ENCODE peak calls at places on chromosomes 2 and 18, in four cellular contexts. A is tibial nerve, V is stomach, K is H1. W is an unnamed sample. For H3K27me3, the result is how much of the 10 kb centered on the place peaks cover.

GRCh38 chr2:95297088-95297487 is at the start of gene KCNIP3:
- DNase-seq in V (peak), A (no peak), K (no peak), W (no peak)

GRCh38 chr2:159715451-159715850 is 3.1 kb downstream of the MARCHF7 start:
- DNase-seq in V (no peak), K (no peak), A (no peak), W (no peak)

GRCh38 chr2:8728305-8729015 is 46.6 kb downstream of the ID2 start:
- DNase-seq in K (no peak), V (no peak), A (no peak), W (no peak)

GRCh38 chr2:231884438-231885140 is 41.6 kb downstream of the NPPC start:
- DNase-seq in K (no peak), A (no peak), V (no peak), W (no peak)

GRCh38 chr2:112474844-112475486 is 7.0 kb upstream of the TTL start:
- DNase-seq in V (no peak), A (no peak), K (no peak), W (no peak)

GRCh38 chr18:48419268-48420022 is 10.3 kb upstream of the ZBTB7C start:
- DNase-seq in A (no peak), K (no peak), V (no peak), W (no peak)

GRCh38 chr18:62721837-62722795 is 6.8 kb downstream of the PHLPP1 start:
- DNase-seq in V (no peak), K (no peak), A (no peak), W (no peak)

GRCh38 chr2:17106418-17106817 is 411.8 kb downstream of the RAD51AP2 start:
- DNase-seq in V (no peak), A (no peak), K (no peak), W (no peak)

GRCh38 chr2:68743531-68743930 is 8.9 kb downstream of the ARHGAP25 start:
- DNase-seq in V (no peak), A (no peak), K (no peak), W (no peak)

DNA sequence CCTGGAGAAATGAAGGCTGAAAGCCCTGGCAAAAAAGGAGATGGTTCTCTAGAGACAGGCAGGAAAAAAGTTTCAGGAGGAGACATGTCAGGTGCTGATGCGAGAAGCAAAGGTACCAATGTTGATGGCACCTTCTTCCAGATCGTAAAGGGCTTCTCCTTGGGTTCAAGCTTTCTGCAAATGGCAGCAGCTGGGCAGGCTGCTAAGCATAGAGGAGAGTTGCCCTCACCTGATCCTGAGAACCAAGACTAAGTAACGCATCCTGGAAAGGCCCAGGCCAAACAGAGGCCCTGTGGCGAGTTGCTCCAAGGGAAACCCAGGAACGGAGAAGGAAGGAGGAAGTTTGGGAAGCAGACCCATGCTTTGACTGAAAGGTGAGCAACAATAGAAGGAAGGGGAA is 23.6 kb upstream of the AFTPH start:
- DNase-seq in A (no peak), K (no peak), V (no peak), W (no peak)
- H3K27me3 ChIP-seq in A (under half), K (under half), V (under half), W (under half)

GRCh38 chr18:47151457-47151856 is 1.2 kb upstream of the HDHD2 start:
- DNase-seq in K (no peak), A (no peak), V (no peak), W (no peak)

GRCh38 chr18:47149457-47150028 is 757 bp downstream of the HDHD2 start:
- DNase-seq in V (no peak), A (no peak), K (no peak), W (no peak)

GRCh38 chr18:47150824-47151366 is 595 bp upstream of the HDHD2 start:
- DNase-seq in K (no peak), V (no peak), A (no peak), W (no peak)

GRCh38 chr18:47150029-47150823 is at the start of gene HDHD2:
- DNase-seq in K (peak), V (peak), A (peak), W (peak)
- TF ChIP-seq EP300 in K (no peak), V (no peak), A (no peak), W (no peak)

DNA sequence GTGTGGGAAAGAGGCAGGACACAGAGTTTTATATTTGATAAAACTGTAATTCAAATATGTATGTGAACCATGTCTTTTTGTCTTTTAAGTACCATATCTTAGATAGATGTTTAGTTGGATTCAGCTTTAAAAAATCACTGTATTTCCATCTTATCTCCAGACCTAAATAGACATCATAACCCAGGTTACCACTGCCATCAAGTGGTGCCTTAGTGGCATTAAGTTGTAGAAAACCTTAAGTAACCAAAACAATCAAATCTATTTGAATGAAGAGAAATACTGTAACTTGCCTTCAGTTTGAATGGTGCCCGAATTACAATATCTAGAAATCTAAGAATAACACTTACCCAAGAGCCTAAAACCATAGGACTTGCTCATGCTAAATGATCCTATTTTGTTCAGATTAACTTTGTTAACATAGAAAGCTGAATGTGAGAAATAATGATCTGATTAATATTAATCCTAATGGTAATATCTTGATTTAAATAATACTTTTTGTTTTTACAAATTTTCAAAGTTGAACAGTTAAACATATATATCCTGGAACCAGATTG is 92.5 kb upstream of the MAP2 start:
- DNase-seq in K (no peak), V (no peak), A (no peak), W (no peak)
- TF ChIP-seq CTCF in K (peak), V (no peak), A (no peak), W (peak)

GRCh38 chr2:15701991-15702390 is 110.3 kb downstream of the DDX1 start:
- DNase-seq in K (no peak), A (no peak), V (no peak), W (no peak)
- H3K27me3 ChIP-seq in K (under half), A (under half), V (under half), W (under half)

DNA sequence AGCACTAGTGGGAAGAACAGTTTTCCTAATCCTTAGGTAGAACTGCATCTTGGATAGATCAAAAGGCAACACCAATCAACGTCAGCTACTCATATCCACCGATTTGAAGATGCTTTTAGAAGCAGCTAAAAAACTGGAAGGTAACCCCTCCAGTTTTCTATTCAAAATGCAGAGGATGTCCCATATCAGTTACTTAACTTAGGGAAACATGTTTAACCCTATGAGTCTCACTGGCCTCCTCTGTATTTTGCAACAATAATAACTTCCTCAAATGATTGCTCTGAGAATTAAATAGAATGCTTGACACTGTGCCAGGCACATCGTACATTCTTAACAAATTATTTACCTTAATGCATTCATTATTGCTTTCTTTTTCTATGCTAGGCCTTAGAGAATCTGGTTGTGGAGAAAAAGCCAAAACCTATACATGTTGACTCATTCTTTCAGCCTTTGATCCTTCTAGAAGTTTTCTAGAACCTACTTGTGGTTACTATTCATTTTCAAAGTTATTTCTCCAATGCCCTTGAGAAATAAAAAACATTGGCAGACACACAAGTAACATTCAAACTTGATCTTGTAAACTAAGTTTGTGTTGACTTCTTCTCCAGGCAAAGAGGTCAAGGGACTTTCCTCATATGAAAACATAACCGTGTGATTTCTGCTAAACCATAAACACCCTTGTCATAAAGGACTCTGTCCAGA is 4.7 kb downstream of the DOCK10 start:
- DNase-seq in V (no peak), K (no peak), A (no peak), W (no peak)
- TF ChIP-seq EP300 in V (no peak), K (no peak), A (no peak), W (no peak)

GRCh38 chr18:60935046-60935445 is 398.2 kb upstream of the CDH20 start:
- DNase-seq in A (no peak), K (no peak), V (no peak), W (no peak)

DNA sequence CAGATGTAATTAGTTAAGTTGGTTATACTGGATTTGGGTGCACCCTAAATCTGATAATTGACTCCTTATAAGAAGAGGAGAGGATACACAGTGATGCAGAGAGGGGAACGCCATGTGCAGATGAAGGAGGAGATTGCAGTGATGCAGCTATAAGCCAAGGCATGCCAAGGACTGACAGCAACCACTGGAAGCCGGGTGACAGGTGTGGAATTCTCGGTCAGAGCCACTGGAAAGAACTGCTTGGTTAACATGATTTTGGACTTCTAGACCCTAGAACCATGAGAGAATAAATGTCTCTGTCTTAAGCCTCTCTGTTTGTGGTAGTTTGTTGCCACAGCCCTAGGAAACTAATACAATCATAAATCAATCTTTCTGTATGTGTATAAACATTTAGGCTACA is 403.3 kb upstream of the CDH20 start:
- DNase-seq in A (no peak), V (no peak), K (no peak), W (no peak)
- TF ChIP-seq CTCF in A (no peak), V (no peak), K (no peak), W (no peak)

GRCh38 chr18:79617521-79618500 is 61.8 kb upstream of the CTDP1 start:
- DNase-seq in K (no peak), V (no peak), A (no peak), W (no peak)

GRCh38 chr18:79615091-79615490 is 64.5 kb upstream of the CTDP1 start:
- DNase-seq in V (no peak), K (no peak), A (no peak), W (peak)

GRCh38 chr18:79616651-79617518 is 62.7 kb upstream of the CTDP1 start:
- DNase-seq in V (no peak), K (no peak), A (no peak), W (no peak)

GRCh38 chr18:79614211-79615028 is 65.2 kb upstream of the CTDP1 start:
- DNase-seq in K (no peak), A (no peak), V (no peak), W (peak)

GRCh38 chr18:79615586-79615985 is 64.0 kb upstream of the CTDP1 start:
- DNase-seq in K (no peak), V (no peak), A (no peak), W (no peak)
- H3K27me3 ChIP-seq in K (under half), V (under half), A (under half), W (under half)

DNA sequence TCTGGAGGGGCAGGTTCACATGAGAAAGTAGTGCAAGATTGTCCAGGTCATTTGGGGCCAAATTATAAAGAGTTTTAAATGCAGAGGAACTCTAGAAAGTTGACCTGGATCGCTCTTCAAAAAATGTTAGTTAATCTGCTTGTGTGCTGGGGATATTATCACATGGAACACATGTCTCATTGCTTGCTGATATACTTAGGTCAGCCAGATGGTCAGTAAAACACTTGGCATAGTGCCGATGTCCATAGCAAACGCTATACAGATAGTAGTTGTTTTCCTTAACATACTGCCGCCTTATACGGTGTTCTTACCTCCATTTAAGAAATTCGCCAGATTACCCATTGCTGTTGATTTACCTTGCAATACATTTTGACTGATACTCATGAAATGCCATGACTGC is 103.4 kb upstream of the CWC22 start:
- DNase-seq in A (no peak), V (no peak), K (no peak), W (no peak)
- TF ChIP-seq EP300 in A (no peak), V (no peak), K (no peak), W (no peak)

DNA sequence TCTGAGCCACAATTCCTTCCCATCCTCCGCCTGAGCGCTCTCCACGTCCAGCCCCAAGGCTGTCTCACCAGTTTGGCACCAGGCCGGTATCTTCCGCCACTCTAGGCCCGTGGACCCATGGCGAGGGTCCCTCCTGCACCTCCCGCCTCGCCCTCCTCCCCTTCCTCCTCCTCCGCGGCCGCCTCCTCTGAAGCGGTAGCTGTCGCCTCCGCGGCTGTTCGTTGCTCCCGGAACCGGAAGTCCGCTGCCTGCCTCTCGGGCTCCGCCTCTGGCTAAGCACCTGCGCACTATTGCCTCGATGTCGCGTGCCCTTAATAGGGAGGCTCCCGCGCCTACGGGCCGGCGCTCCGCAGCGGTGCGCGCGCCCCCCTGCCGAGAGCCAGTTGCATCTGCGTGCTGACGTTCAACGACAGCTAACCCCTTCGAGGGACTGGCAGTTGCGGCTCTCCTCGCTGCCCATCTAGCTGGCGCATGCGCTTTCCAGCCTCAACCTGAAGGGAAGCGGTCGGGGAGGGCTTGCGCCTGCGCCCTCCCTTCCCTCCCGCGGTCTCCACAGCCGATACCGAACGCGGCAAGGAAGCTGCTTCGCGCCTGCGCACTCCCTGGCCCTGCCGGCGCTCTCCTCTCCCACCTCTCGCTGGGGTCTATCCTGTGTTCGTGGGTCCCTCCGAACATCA is at the start of gene MBD1:
- DNase-seq in V (peak), K (peak), A (peak), W (peak)
- TF ChIP-seq CTCF in V (peak), K (peak), A (peak), W (peak)

W was measured in upper lobe of left lung.